ENCODE peak calls at places on chromosome 9, in five cellular contexts. One of them, this sample, is unnamed.

GRCh38 chr9:38681747-38682227 is 38.1 kb downstream of the FAM240B start:
- DNase-seq in OCI-LY7: no peak
- DNase-seq in PC-3: peak; percentile 88
- DNase-seq in CD8-positive, alpha-beta T cell: no peak
- DNase-seq in upper lobe of right lung: no peak
- DNase-seq in this sample: no peak

GRCh38 chr9:13269589-13270452 is 9.7 kb downstream of the MPDZ start:
- DNase-seq in OCI-LY7: no peak
- DNase-seq in PC-3: no peak
- DNase-seq in CD8-positive, alpha-beta T cell: no peak
- DNase-seq in upper lobe of right lung: no peak
- DNase-seq in this sample: no peak

GRCh38 chr9:108290839-108291585 is 564.8 kb downstream of the ACTL7B start:
- DNase-seq in OCI-LY7: no peak
- DNase-seq in PC-3: no peak
- DNase-seq in CD8-positive, alpha-beta T cell: no peak
- DNase-seq in upper lobe of right lung: no peak
- DNase-seq in this sample: no peak

GRCh38 chr9:15935661-15936315 is 382.9 kb downstream of the CCDC171 start:
- DNase-seq in OCI-LY7: no peak
- DNase-seq in PC-3: no peak
- DNase-seq in CD8-positive, alpha-beta T cell: no peak
- DNase-seq in upper lobe of right lung: no peak
- DNase-seq in this sample: no peak

GRCh38 chr9:137611623-137612609 is 6.4 kb downstream of the ARRDC1 start:
- DNase-seq in OCI-LY7: peak; percentile 30
- DNase-seq in PC-3: peak; percentile 96
- DNase-seq in CD8-positive, alpha-beta T cell: no peak
- DNase-seq in upper lobe of right lung: peak; percentile 95
- DNase-seq in this sample: peak; percentile 94

GRCh38 chr9:132201139-132201538 is 39.3 kb downstream of the NTNG2 start:
- DNase-seq in OCI-LY7: no peak
- DNase-seq in PC-3: no peak
- DNase-seq in CD8-positive, alpha-beta T cell: no peak
- DNase-seq in upper lobe of right lung: peak; percentile 89
- DNase-seq in this sample: peak; percentile 83

GRCh38 chr9:88706193-88707112 is 171.5 kb downstream of the NXNL2 start:
- DNase-seq in OCI-LY7: no peak
- DNase-seq in PC-3: no peak
- DNase-seq in CD8-positive, alpha-beta T cell: no peak
- DNase-seq in upper lobe of right lung: no peak
- DNase-seq in this sample: peak; percentile 55

GRCh38 chr9:130368631-130369103 is 76.1 kb upstream of the ASS1 start:
- DNase-seq in OCI-LY7: peak; percentile 8
- DNase-seq in PC-3: no peak
- DNase-seq in CD8-positive, alpha-beta T cell: no peak
- DNase-seq in upper lobe of right lung: no peak
- DNase-seq in this sample: no peak

GRCh38 chr9:78325846-78326350 is 29.0 kb downstream of the PSAT1 start:
- DNase-seq in OCI-LY7: no peak
- DNase-seq in PC-3: no peak
- DNase-seq in CD8-positive, alpha-beta T cell: no peak
- DNase-seq in upper lobe of right lung: no peak
- DNase-seq in this sample: no peak

GRCh38 chr9:36424289-36425055 is 24.4 kb upstream of the RNF38 start:
- DNase-seq in OCI-LY7: no peak
- DNase-seq in PC-3: no peak
- DNase-seq in CD8-positive, alpha-beta T cell: no peak
- DNase-seq in upper lobe of right lung: no peak
- DNase-seq in this sample: no peak

GRCh38 chr9:21817176-21817575 is 14.7 kb downstream of the MTAP start:
- DNase-seq in OCI-LY7: no peak
- DNase-seq in PC-3: no peak
- DNase-seq in CD8-positive, alpha-beta T cell: no peak
- DNase-seq in upper lobe of right lung: no peak
- DNase-seq in this sample: no peak

GRCh38 chr9:12790026-12790425 is 15.2 kb downstream of the LURAP1L start:
- DNase-seq in OCI-LY7: no peak
- DNase-seq in PC-3: no peak
- DNase-seq in CD8-positive, alpha-beta T cell: no peak
- DNase-seq in upper lobe of right lung: no peak
- DNase-seq in this sample: no peak

GRCh38 chr9:3517377-3518048 is 8.3 kb downstream of the RFX3 start:
- DNase-seq in OCI-LY7: peak; percentile 47
- DNase-seq in PC-3: no peak
- DNase-seq in CD8-positive, alpha-beta T cell: no peak
- DNase-seq in upper lobe of right lung: no peak
- DNase-seq in this sample: no peak

GRCh38 chr9:125679597-125680189 is 27.3 kb downstream of the MAPKAP1 start:
- DNase-seq in OCI-LY7: no peak
- DNase-seq in PC-3: no peak
- DNase-seq in CD8-positive, alpha-beta T cell: no peak
- DNase-seq in upper lobe of right lung: no peak
- DNase-seq in this sample: no peak

GRCh38 chr9:137524597-137525317 is 25.4 kb downstream of the PNPLA7 start:
- DNase-seq in OCI-LY7: no peak
- DNase-seq in PC-3: no peak
- DNase-seq in CD8-positive, alpha-beta T cell: no peak
- DNase-seq in upper lobe of right lung: no peak
- DNase-seq in this sample: no peak

GRCh38 chr9:112174223-112174964 is 703 bp downstream of the SUSD1 start:
- DNase-seq in OCI-LY7: no peak
- DNase-seq in PC-3: peak; percentile 73
- DNase-seq in CD8-positive, alpha-beta T cell: peak; percentile 80
- DNase-seq in upper lobe of right lung: peak; percentile 90
- DNase-seq in this sample: peak; percentile 87

GRCh38 chr9:4739587-4740372 is 1.2 kb downstream of the AK3 start:
- DNase-seq in OCI-LY7: peak; percentile 19
- DNase-seq in PC-3: peak; percentile 4
- DNase-seq in CD8-positive, alpha-beta T cell: no peak
- DNase-seq in upper lobe of right lung: peak; percentile 65
- DNase-seq in this sample: no peak

GRCh38 chr9:130140701-130141100 is 31.5 kb upstream of the NCS1 start:
- DNase-seq in OCI-LY7: no peak
- DNase-seq in PC-3: no peak
- DNase-seq in CD8-positive, alpha-beta T cell: no peak
- DNase-seq in upper lobe of right lung: no peak
- DNase-seq in this sample: no peak

GRCh38 chr9:133839822-133840329 is 101.7 kb upstream of the SARDH start:
- DNase-seq in OCI-LY7: no peak
- DNase-seq in PC-3: no peak
- DNase-seq in CD8-positive, alpha-beta T cell: no peak
- DNase-seq in upper lobe of right lung: no peak
- DNase-seq in this sample: no peak

GRCh38 chr9:36836486-36836885 is 197.6 kb downstream of the PAX5 start:
- DNase-seq in OCI-LY7: no peak
- DNase-seq in PC-3: no peak
- DNase-seq in CD8-positive, alpha-beta T cell: no peak
- DNase-seq in upper lobe of right lung: no peak
- DNase-seq in this sample: no peak

GRCh38 chr9:111040494-111040893 is 2.2 kb upstream of the LPAR1 start:
- DNase-seq in OCI-LY7: no peak
- DNase-seq in PC-3: peak; percentile 39
- DNase-seq in CD8-positive, alpha-beta T cell: no peak
- DNase-seq in upper lobe of right lung: no peak
- DNase-seq in this sample: no peak

GRCh38 chr9:119370816-119371215 is 1.6 kb upstream of the BRINP1 start:
- DNase-seq in OCI-LY7: peak; percentile 12
- DNase-seq in PC-3: peak; percentile 1
- DNase-seq in CD8-positive, alpha-beta T cell: no peak
- DNase-seq in upper lobe of right lung: peak; percentile 68
- DNase-seq in this sample: no peak

GRCh38 chr9:121718063-121718462 is 66.6 kb downstream of the DAB2IP start:
- DNase-seq in OCI-LY7: no peak
- DNase-seq in PC-3: no peak
- DNase-seq in CD8-positive, alpha-beta T cell: no peak
- DNase-seq in upper lobe of right lung: no peak
- DNase-seq in this sample: no peak

GRCh38 chr9:124008307-124008854 is 3.2 kb upstream of the LHX2 start:
- DNase-seq in OCI-LY7: no peak
- DNase-seq in PC-3: peak; percentile 28
- DNase-seq in CD8-positive, alpha-beta T cell: no peak
- DNase-seq in upper lobe of right lung: no peak
- DNase-seq in this sample: no peak

GRCh38 chr9:83473488-83473971 is 64.7 kb downstream of the FRMD3 start:
- DNase-seq in OCI-LY7: no peak
- DNase-seq in PC-3: peak; percentile 51
- DNase-seq in CD8-positive, alpha-beta T cell: no peak
- DNase-seq in upper lobe of right lung: no peak
- DNase-seq in this sample: no peak

GRCh38 chr9:109190151-109190550 is 23.1 kb upstream of the FRRS1L start:
- DNase-seq in OCI-LY7: no peak
- DNase-seq in PC-3: peak; percentile 11
- DNase-seq in CD8-positive, alpha-beta T cell: peak; percentile 25
- DNase-seq in upper lobe of right lung: no peak
- DNase-seq in this sample: no peak

GRCh38 chr9:107674252-107674936 is 184.8 kb upstream of the KLF4 start:
- DNase-seq in OCI-LY7: no peak
- DNase-seq in PC-3: no peak
- DNase-seq in CD8-positive, alpha-beta T cell: no peak
- DNase-seq in upper lobe of right lung: no peak
- DNase-seq in this sample: no peak

GRCh38 chr9:90857103-90857502 is 55.5 kb downstream of the SYK start:
- DNase-seq in OCI-LY7: no peak
- DNase-seq in PC-3: no peak
- DNase-seq in CD8-positive, alpha-beta T cell: no peak
- DNase-seq in upper lobe of right lung: no peak
- DNase-seq in this sample: no peak

GRCh38 chr9:133111461-133112360 is 9.3 kb downstream of the RALGDS start:
- DNase-seq in OCI-LY7: no peak
- DNase-seq in PC-3: no peak
- DNase-seq in CD8-positive, alpha-beta T cell: no peak
- DNase-seq in upper lobe of right lung: peak; percentile 63
- DNase-seq in this sample: peak; percentile 57

GRCh38 chr9:124392855-124393460 is 22.3 kb downstream of the PSMB7 start:
- DNase-seq in OCI-LY7: peak; percentile 18
- DNase-seq in PC-3: peak; percentile 95
- DNase-seq in CD8-positive, alpha-beta T cell: no peak
- DNase-seq in upper lobe of right lung: no peak
- DNase-seq in this sample: no peak

GRCh38 chr9:35906923-35907699 is 1.1 kb downstream of the HRCT1 start:
- DNase-seq in OCI-LY7: no peak
- DNase-seq in PC-3: peak; percentile 26
- DNase-seq in CD8-positive, alpha-beta T cell: no peak
- DNase-seq in upper lobe of right lung: peak; percentile 85
- DNase-seq in this sample: peak; percentile 82

GRCh38 chr9:133581553-133582343 is 27.4 kb downstream of the FAM163B start:
- DNase-seq in OCI-LY7: no peak
- DNase-seq in PC-3: no peak
- DNase-seq in CD8-positive, alpha-beta T cell: no peak
- DNase-seq in upper lobe of right lung: no peak
- DNase-seq in this sample: no peak

GRCh38 chr9:18788256-18788655 is 244.8 kb downstream of the SAXO1 start:
- DNase-seq in OCI-LY7: no peak
- DNase-seq in PC-3: no peak
- DNase-seq in CD8-positive, alpha-beta T cell: no peak
- DNase-seq in upper lobe of right lung: no peak
- DNase-seq in this sample: no peak

GRCh38 chr9:36871606-36872005 is 162.5 kb downstream of the PAX5 start:
- DNase-seq in OCI-LY7: no peak
- DNase-seq in PC-3: no peak
- DNase-seq in CD8-positive, alpha-beta T cell: no peak
- DNase-seq in upper lobe of right lung: peak; percentile 28
- DNase-seq in this sample: no peak

GRCh38 chr9:114504341-114505186 is 709 bp downstream of the WHRN start:
- DNase-seq in OCI-LY7: no peak
- DNase-seq in PC-3: peak; percentile 58
- DNase-seq in CD8-positive, alpha-beta T cell: peak; percentile 57
- DNase-seq in upper lobe of right lung: peak; percentile 82
- DNase-seq in this sample: peak; percentile 67
- TF ChIP-seq CTCF in OCI-LY7: no peak
- TF ChIP-seq CTCF in PC-3: peak; percentile 70
- TF ChIP-seq CTCF in CD8-positive, alpha-beta T cell: peak; percentile 28
- TF ChIP-seq CTCF in upper lobe of right lung: peak; percentile 16
- TF ChIP-seq CTCF in this sample: peak; percentile 26

GRCh38 chr9:100445161-100445902 is 18.4 kb downstream of the MSANTD3 start:
- DNase-seq in OCI-LY7: no peak
- DNase-seq in PC-3: no peak
- DNase-seq in CD8-positive, alpha-beta T cell: no peak
- DNase-seq in upper lobe of right lung: no peak
- DNase-seq in this sample: no peak
- TF ChIP-seq CTCF in OCI-LY7: peak; percentile 27
- TF ChIP-seq CTCF in PC-3: no peak
- TF ChIP-seq CTCF in CD8-positive, alpha-beta T cell: no peak
- TF ChIP-seq CTCF in upper lobe of right lung: no peak
- TF ChIP-seq CTCF in this sample: no peak

DNA sequence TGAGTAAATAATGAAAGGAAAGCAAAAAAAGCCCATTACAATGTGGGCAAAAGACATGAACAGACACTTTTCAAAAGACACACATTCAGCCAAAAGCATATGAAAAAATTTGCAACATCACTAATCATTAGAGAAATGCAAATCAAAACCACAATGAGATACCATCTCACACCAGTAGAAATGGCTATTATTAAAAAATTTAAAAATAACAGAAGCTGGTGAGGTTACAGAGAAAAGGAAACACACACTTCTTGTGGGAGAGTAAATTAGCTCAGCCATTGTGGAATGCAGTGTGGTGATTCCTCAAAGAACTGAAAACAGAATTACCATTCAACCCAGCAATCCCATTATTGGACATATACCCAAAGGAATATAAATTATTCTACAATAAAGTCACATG is 585.2 kb upstream of the TUSC1 start:
- DNase-seq in OCI-LY7: no peak
- DNase-seq in PC-3: no peak
- DNase-seq in CD8-positive, alpha-beta T cell: no peak
- DNase-seq in upper lobe of right lung: no peak
- DNase-seq in this sample: no peak
- TF ChIP-seq CTCF in OCI-LY7: no peak
- TF ChIP-seq CTCF in PC-3: no peak
- TF ChIP-seq CTCF in CD8-positive, alpha-beta T cell: no peak
- TF ChIP-seq CTCF in upper lobe of right lung: no peak
- TF ChIP-seq CTCF in this sample: no peak

GRCh38 chr9:28073278-28073677 is 500.0 kb upstream of the C9orf72 start:
- DNase-seq in OCI-LY7: peak; percentile 18
- DNase-seq in PC-3: peak; percentile 62
- DNase-seq in CD8-positive, alpha-beta T cell: no peak
- DNase-seq in upper lobe of right lung: no peak
- DNase-seq in this sample: no peak
- TF ChIP-seq CTCF in OCI-LY7: peak; percentile 72
- TF ChIP-seq CTCF in PC-3: peak; percentile 62
- TF ChIP-seq CTCF in CD8-positive, alpha-beta T cell: no peak
- TF ChIP-seq CTCF in upper lobe of right lung: peak; percentile 61
- TF ChIP-seq CTCF in this sample: peak; percentile 58

GRCh38 chr9:105188746-105189145 is 55.7 kb upstream of the SLC44A1 start:
- DNase-seq in OCI-LY7: no peak
- DNase-seq in PC-3: peak; percentile 12
- DNase-seq in CD8-positive, alpha-beta T cell: no peak
- DNase-seq in upper lobe of right lung: no peak
- DNase-seq in this sample: no peak
- TF ChIP-seq CTCF in OCI-LY7: peak; percentile 33
- TF ChIP-seq CTCF in PC-3: peak; percentile 32
- TF ChIP-seq CTCF in CD8-positive, alpha-beta T cell: no peak
- TF ChIP-seq CTCF in upper lobe of right lung: no peak
- TF ChIP-seq CTCF in this sample: no peak

GRCh38 chr9:27535701-27536118 is 6.1 kb upstream of the MOB3B start:
- DNase-seq in OCI-LY7: peak; percentile 16
- DNase-seq in PC-3: no peak
- DNase-seq in CD8-positive, alpha-beta T cell: no peak
- DNase-seq in upper lobe of right lung: no peak
- DNase-seq in this sample: no peak
- TF ChIP-seq CTCF in OCI-LY7: peak; percentile 64
- TF ChIP-seq CTCF in PC-3: peak; percentile 15
- TF ChIP-seq CTCF in CD8-positive, alpha-beta T cell: no peak
- TF ChIP-seq CTCF in upper lobe of right lung: no peak
- TF ChIP-seq CTCF in this sample: no peak

This sample was measured in lower lobe of right lung.